ENCODE peak calls at places on chromosomes 1 and 21, in nine cellular contexts. D is H9, J is endothelial cell of umbilical vein, V is GM13977, Q is chondrocyte, F is psoas muscle, Z is thoracic aorta, W is astrocyte of the spinal cord, X is Caco-2. U is an unnamed sample.

GRCh38 chr1:108645479-108646184 is 15.3 kb downstream of the HENMT1 start:
- DNase-seq in D (no peak), Q (no peak), J (no peak), W (no peak), F (no peak), V (no peak), Z (no peak), X (no peak), U (no peak)

GRCh38 chr1:207628776-207629175 is 16.2 kb upstream of the CR1L start:
- DNase-seq in J (peak), X (no peak), F (no peak), D (no peak), Z (no peak), Q (no peak), V (no peak), W (no peak), U (peak)

GRCh38 chr1:219503549-219503948 is 109.4 kb downstream of the ZC3H11B start:
- DNase-seq in W (no peak), V (no peak), F (no peak), D (no peak), X (no peak), Z (no peak), Q (no peak), J (no peak), U (no peak)

GRCh38 chr1:67732750-67733151 is 47.8 kb downstream of the GADD45A start:
- DNase-seq in Q (no peak), J (peak), V (no peak), W (peak), D (no peak), X (no peak), F (no peak), Z (no peak), U (peak)

GRCh38 chr21:29920938-29921337 is 18.9 kb downstream of the GRIK1 start:
- DNase-seq in V (no peak), Q (no peak), F (no peak), J (no peak), W (no peak), D (no peak), Z (no peak), X (no peak), U (no peak)

GRCh38 chr1:42937141-42937696 is 21.4 kb downstream of the SLC2A1 start:
- DNase-seq in J (no peak), V (no peak), Z (no peak), Q (peak), D (no peak), W (no peak), F (no peak), X (no peak), U (peak)

GRCh38 chr21:45327458-45328197 is 39.9 kb upstream of the POFUT2 start:
- DNase-seq in F (peak), Z (no peak), J (no peak), D (no peak), X (no peak), V (no peak), Q (peak), W (no peak), U (no peak)

GRCh38 chr1:178961331-178961730 is 64.4 kb upstream of the FAM20B start:
- DNase-seq in F (no peak), Z (no peak), W (no peak), J (no peak), V (peak), X (no peak), D (no peak), Q (no peak), U (no peak)

GRCh38 chr1:26733982-26734381 is 38.2 kb downstream of the ARID1A start:
- DNase-seq in J (no peak), F (no peak), Q (no peak), V (no peak), X (no peak), W (peak), D (no peak), Z (no peak), U (peak)

DNA sequence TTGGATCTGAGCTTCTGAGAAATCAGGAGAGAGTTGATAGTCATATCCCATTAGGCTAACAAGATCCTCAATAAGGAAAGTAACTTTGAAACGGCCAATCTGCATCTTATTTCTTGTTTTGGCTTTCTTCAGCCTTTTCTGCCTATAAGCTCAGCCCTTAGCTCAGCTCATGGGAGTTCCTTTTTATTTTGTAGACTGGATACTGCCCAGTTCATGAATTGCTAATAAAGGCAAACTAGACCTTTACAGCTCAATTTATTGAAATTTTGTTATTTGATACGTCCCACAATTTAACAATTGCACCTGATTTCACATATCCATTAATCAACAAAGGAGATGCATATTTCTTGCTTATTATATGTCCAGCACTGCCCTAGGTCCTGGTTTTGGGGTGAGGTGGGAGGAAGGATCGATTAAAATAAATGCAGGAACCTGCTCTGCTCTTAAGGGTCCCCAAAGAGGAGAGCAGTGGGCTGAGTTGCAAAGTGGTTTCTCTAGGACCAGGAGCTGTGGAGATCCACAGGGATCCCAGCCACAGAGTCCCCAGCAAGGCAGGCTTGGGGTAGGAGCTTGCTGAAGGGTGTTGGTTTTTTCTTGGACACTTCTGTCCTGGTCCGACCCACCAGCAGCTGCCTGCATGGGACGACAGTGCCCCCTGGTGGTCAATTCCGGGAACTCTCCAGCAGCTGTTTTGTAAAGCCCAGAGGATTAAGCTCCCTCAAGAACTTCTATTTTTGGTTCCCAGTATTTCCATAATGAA is 22.9 kb downstream of the NENF start:
- DNase-seq in Q (peak), X (peak), J (peak), D (peak), F (peak), V (peak), Z (peak), W (peak), U (peak)
- TF ChIP-seq CTCF in Q (peak), X (peak), J (peak), D (peak), F (peak), V (peak), Z (peak), W (peak), U (peak)

GRCh38 chr1:237470712-237471310 is 419.9 kb downstream of the ZP4 start:
- DNase-seq in X (peak), Q (no peak), F (no peak), V (no peak), Z (no peak), W (no peak), J (no peak), D (peak), U (no peak)
- TF ChIP-seq CTCF in X (no peak), Q (no peak), F (no peak), V (no peak), Z (no peak), W (no peak), J (no peak), D (no peak), U (no peak)

DNA sequence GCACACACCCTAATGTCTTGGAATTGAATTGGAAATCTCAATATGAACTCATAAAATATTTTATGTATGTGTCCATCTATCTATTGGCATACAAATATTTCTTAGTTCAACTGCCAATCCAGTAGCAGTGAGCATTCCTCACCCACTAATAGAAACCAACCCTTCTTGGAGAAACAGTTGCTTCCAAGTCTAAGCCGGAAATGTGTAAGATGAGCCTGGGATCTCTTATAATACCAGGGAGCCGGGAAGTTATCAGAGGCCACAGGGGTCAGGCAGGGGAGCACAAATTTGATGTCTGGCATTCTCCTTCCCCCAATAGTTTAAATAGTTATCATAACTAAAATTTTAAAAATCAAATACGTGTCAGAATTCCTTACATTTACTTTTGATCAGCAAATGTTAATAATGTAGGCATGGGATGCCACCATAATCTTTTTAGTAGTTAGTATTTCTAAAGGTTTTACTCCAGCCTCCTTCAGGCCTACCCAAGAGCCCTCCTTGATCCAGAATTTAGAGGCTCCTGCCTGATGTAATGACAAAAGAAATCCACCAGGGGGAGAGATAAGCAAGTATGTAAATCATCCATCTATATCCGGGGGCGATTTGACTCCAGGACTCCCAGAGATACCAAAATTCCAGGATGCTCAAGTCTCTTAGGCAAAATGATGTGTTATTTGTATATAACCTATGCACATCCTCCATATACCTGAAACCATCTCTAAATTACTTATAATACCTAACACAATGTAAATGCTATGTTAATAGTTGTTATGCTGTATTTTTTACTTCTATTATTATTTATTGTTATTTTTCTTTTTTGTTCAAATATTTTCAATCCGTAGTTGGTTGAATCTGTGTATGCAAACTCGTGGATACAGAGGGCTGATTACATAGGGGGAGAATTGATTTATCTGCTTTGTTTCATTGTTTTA is 218.7 kb upstream of the COA6 start:
- DNase-seq in W (peak), J (peak), Q (no peak), F (no peak), D (peak), Z (no peak), X (peak), V (peak), U (peak)
- TF ChIP-seq CTCF in W (peak), J (peak), Q (peak), F (peak), D (peak), Z (peak), X (peak), V (peak), U (peak)

DNA sequence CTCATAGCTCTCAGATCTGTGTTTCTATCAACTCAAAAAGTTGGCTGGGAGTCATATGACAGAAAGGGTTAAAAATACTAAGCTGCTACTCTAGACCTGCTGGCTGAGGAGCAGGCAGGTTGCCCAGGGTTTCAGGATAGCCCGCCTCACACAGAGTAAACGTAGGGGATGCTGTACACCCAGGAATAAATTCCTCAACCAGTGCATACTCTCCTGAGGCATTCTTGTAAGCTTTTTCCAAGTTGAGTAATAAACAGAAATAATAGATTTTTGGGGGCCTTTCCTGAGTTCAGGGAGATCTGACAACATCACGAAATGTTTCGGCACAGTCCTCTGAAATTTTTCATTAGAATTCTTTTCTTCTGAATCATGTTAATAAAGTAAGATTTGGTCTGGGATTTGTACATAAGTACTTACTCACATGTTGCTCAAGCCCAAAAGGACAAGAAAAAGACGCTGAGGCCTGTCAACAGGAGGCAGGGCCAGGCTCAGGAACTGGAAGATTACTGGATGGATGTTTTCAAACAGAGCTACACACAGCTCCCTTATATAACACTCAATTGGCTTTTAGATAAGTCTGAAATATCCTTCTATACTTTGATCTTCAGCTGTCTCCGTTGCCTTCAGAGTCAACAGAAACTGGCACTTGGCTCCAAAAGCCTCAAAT is 41.0 kb downstream of the TGFBR3 start:
- DNase-seq in F (peak), W (peak), Z (peak), V (no peak), D (no peak), X (no peak), Q (no peak), J (peak), U (peak)
- TF ChIP-seq CTCF in F (no peak), W (no peak), Z (no peak), V (no peak), D (no peak), X (no peak), Q (peak), J (no peak), U (no peak)

GRCh38 chr1:5937373-5937857 is 54.8 kb downstream of the NPHP4 start:
- DNase-seq in X (no peak), Z (no peak), V (no peak), D (peak), Q (peak), W (no peak), F (no peak), J (no peak), U (no peak)
- TF ChIP-seq CTCF in X (no peak), Z (no peak), V (no peak), D (no peak), Q (no peak), W (no peak), F (no peak), J (no peak), U (no peak)

GRCh38 chr1:236860096-236860495 is 65.0 kb downstream of the MTR start:
- DNase-seq in F (no peak), J (no peak), W (no peak), X (no peak), Z (no peak), V (no peak), Q (no peak), D (no peak), U (no peak)

GRCh38 chr1:236862231-236862591 is 67.1 kb downstream of the MTR start:
- DNase-seq in X (no peak), Z (no peak), J (no peak), D (no peak), F (no peak), Q (no peak), V (no peak), W (no peak), U (no peak)

GRCh38 chr1:236862615-236863211 is 67.6 kb downstream of the MTR start:
- DNase-seq in X (no peak), D (no peak), V (no peak), F (peak), J (no peak), W (peak), Z (no peak), Q (no peak), U (no peak)

GRCh38 chr1:236861560-236862230 is 66.6 kb downstream of the MTR start:
- DNase-seq in D (no peak), J (no peak), X (no peak), W (peak), F (no peak), Z (no peak), V (no peak), Q (no peak), U (peak)

DNA sequence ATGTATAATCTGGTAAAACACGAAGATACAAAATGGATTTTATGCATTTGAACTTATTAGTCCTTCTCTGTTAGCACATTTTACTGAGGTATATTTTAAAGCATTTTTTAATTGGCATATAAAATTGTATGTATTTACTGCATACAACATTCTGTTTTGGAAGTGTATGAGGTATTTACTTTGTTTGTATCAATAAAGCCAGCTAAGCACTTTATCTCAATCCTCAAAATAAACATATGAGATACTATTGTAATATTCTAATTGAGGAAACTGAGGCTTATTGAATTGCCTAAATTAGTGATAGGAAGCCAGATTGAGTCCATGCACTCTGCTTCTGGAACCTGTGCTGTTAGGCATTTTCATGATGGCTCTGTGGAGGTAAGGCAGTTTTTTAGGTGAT is 65.6 kb downstream of the MTR start:
- DNase-seq in F (no peak), W (no peak), J (no peak), D (no peak), Z (no peak), Q (no peak), V (no peak), X (no peak), U (no peak)
- TF ChIP-seq CTCF in F (no peak), W (no peak), J (no peak), D (no peak), Z (no peak), Q (no peak), V (no peak), X (no peak), U (no peak)

U was measured in fibroblast of pulmonary artery.